ENCODE peak calls at places on chromosomes 11 and 22, in seven cellular contexts. One of them, this sample, is unnamed.

GRCh38 chr22:49702068-49702397 is 125.6 kb downstream of the BRD1 start:
- DNase-seq in H1: no peak
- DNase-seq in neuronal stem cell: no peak
- DNase-seq in trophoblast cell: no peak
- DNase-seq in H9: no peak
- DNase-seq in mesenchymal stem cell: no peak
- DNase-seq in IMR-90: no peak
- DNase-seq in this sample: no peak

GRCh38 chr11:66121453-66121852 is 51.4 kb downstream of the PACS1 start:
- DNase-seq in H9: no peak
- DNase-seq in mesenchymal stem cell: no peak
- DNase-seq in H1: no peak
- DNase-seq in IMR-90: no peak
- DNase-seq in neuronal stem cell: no peak
- DNase-seq in trophoblast cell: no peak
- DNase-seq in this sample: no peak

GRCh38 chr22:46867106-46867505 is 104.7 kb downstream of the TBC1D22A start:
- DNase-seq in mesenchymal stem cell: no peak
- DNase-seq in IMR-90: no peak
- DNase-seq in trophoblast cell: no peak
- DNase-seq in H1: no peak
- DNase-seq in H9: no peak
- DNase-seq in neuronal stem cell: no peak
- DNase-seq in this sample: no peak

GRCh38 chr11:65856689-65857499 is 1.1 kb downstream of the CFL1 start:
- DNase-seq in IMR-90: peak
- DNase-seq in mesenchymal stem cell: peak
- DNase-seq in neuronal stem cell: peak
- DNase-seq in trophoblast cell: peak
- DNase-seq in H9: peak
- DNase-seq in H1: no peak
- DNase-seq in this sample: peak

GRCh38 chr11:66489636-66490035 is 9.4 kb downstream of the DPP3 start:
- DNase-seq in trophoblast cell: no peak
- DNase-seq in H9: no peak
- DNase-seq in IMR-90: no peak
- DNase-seq in mesenchymal stem cell: no peak
- DNase-seq in H1: no peak
- DNase-seq in neuronal stem cell: no peak
- DNase-seq in this sample: no peak

GRCh38 chr11:116421529-116422185 is 351.1 kb downstream of the BUD13 start:
- DNase-seq in H1: no peak
- DNase-seq in mesenchymal stem cell: no peak
- DNase-seq in neuronal stem cell: no peak
- DNase-seq in trophoblast cell: no peak
- DNase-seq in IMR-90: no peak
- DNase-seq in H9: no peak
- DNase-seq in this sample: peak

GRCh38 chr22:36368359-36368983 is 19.3 kb downstream of the MYH9 start:
- DNase-seq in H1: peak
- DNase-seq in H9: peak
- DNase-seq in neuronal stem cell: peak
- DNase-seq in IMR-90: peak
- DNase-seq in mesenchymal stem cell: peak
- DNase-seq in trophoblast cell: peak
- DNase-seq in this sample: peak

GRCh38 chr22:25094579-25094978 is 105.1 kb upstream of the CRYBB3 start:
- DNase-seq in H9: no peak
- DNase-seq in trophoblast cell: no peak
- DNase-seq in H1: no peak
- DNase-seq in IMR-90: no peak
- DNase-seq in mesenchymal stem cell: no peak
- DNase-seq in neuronal stem cell: no peak
- DNase-seq in this sample: no peak

GRCh38 chr11:104799251-104799650 is 99.0 kb downstream of the CASP12 start:
- DNase-seq in H1: no peak
- DNase-seq in mesenchymal stem cell: no peak
- DNase-seq in IMR-90: no peak
- DNase-seq in trophoblast cell: no peak
- DNase-seq in neuronal stem cell: no peak
- DNase-seq in H9: no peak
- DNase-seq in this sample: no peak

GRCh38 chr11:65814131-65814959 is 19.4 kb upstream of the SNX32 start:
- DNase-seq in mesenchymal stem cell: no peak
- DNase-seq in IMR-90: peak
- DNase-seq in trophoblast cell: peak
- DNase-seq in H9: no peak
- DNase-seq in neuronal stem cell: no peak
- DNase-seq in H1: no peak
- DNase-seq in this sample: no peak

GRCh38 chr11:71209656-71210055 is 42.7 kb downstream of the SHANK2 start:
- DNase-seq in trophoblast cell: no peak
- DNase-seq in neuronal stem cell: no peak
- DNase-seq in H1: no peak
- DNase-seq in IMR-90: no peak
- DNase-seq in H9: no peak
- DNase-seq in mesenchymal stem cell: no peak
- DNase-seq in this sample: no peak

GRCh38 chr11:88194990-88195389 is 19.7 kb upstream of the RAB38 start:
- DNase-seq in neuronal stem cell: no peak
- DNase-seq in H1: no peak
- DNase-seq in IMR-90: no peak
- DNase-seq in H9: no peak
- DNase-seq in trophoblast cell: no peak
- DNase-seq in mesenchymal stem cell: no peak
- DNase-seq in this sample: no peak

GRCh38 chr11:64250406-64250874 is 890 bp upstream of the PLCB3 start:
- DNase-seq in mesenchymal stem cell: no peak
- DNase-seq in trophoblast cell: no peak
- DNase-seq in H9: no peak
- DNase-seq in IMR-90: no peak
- DNase-seq in H1: no peak
- DNase-seq in neuronal stem cell: no peak
- DNase-seq in this sample: no peak

GRCh38 chr11:119888119-119888518 is 159.1 kb upstream of the NECTIN1 start:
- DNase-seq in H1: no peak
- DNase-seq in H9: no peak
- DNase-seq in IMR-90: no peak
- DNase-seq in mesenchymal stem cell: no peak
- DNase-seq in trophoblast cell: no peak
- DNase-seq in neuronal stem cell: no peak
- DNase-seq in this sample: no peak

GRCh38 chr11:68040957-68041591 is 2.2 kb downstream of the TCIRG1 start:
- DNase-seq in neuronal stem cell: no peak
- DNase-seq in H9: no peak
- DNase-seq in mesenchymal stem cell: no peak
- DNase-seq in H1: no peak
- DNase-seq in trophoblast cell: no peak
- DNase-seq in IMR-90: no peak
- DNase-seq in this sample: no peak

GRCh38 chr11:65639623-65640482 is 2.0 kb downstream of the SIPA1 start:
- DNase-seq in H9: no peak
- DNase-seq in trophoblast cell: no peak
- DNase-seq in neuronal stem cell: no peak
- DNase-seq in mesenchymal stem cell: no peak
- DNase-seq in IMR-90: no peak
- DNase-seq in H1: no peak
- DNase-seq in this sample: no peak

GRCh38 chr22:30380011-30380410 is 7.2 kb downstream of the RNF215 start:
- DNase-seq in mesenchymal stem cell: no peak
- DNase-seq in IMR-90: no peak
- DNase-seq in trophoblast cell: no peak
- DNase-seq in H1: no peak
- DNase-seq in H9: no peak
- DNase-seq in neuronal stem cell: no peak
- DNase-seq in this sample: no peak

GRCh38 chr11:45662665-45663485 is 2.5 kb downstream of the CHST1 start:
- DNase-seq in trophoblast cell: no peak
- DNase-seq in neuronal stem cell: no peak
- DNase-seq in IMR-90: peak
- DNase-seq in H9: no peak
- DNase-seq in mesenchymal stem cell: peak
- DNase-seq in H1: no peak
- DNase-seq in this sample: peak

GRCh38 chr22:25448435-25449051 is 115.9 kb upstream of the GRK3 start:
- DNase-seq in trophoblast cell: no peak
- DNase-seq in mesenchymal stem cell: peak
- DNase-seq in H9: no peak
- DNase-seq in IMR-90: peak
- DNase-seq in neuronal stem cell: no peak
- DNase-seq in H1: no peak
- DNase-seq in this sample: no peak

GRCh38 chr22:43515902-43516301 is 104.1 kb downstream of the MPPED1 start:
- DNase-seq in trophoblast cell: no peak
- DNase-seq in neuronal stem cell: no peak
- DNase-seq in mesenchymal stem cell: no peak
- DNase-seq in H1: no peak
- DNase-seq in H9: peak
- DNase-seq in IMR-90: no peak
- DNase-seq in this sample: peak
- H3K4me2 ChIP-seq in trophoblast cell: no peak
- H3K4me2 ChIP-seq in neuronal stem cell: no peak
- H3K4me2 ChIP-seq in mesenchymal stem cell: no peak
- H3K4me2 ChIP-seq in H1: no peak
- H3K4me2 ChIP-seq in H9: no peak
- H3K4me2 ChIP-seq in IMR-90: no peak
- H3K4me2 ChIP-seq in this sample: no peak

DNA sequence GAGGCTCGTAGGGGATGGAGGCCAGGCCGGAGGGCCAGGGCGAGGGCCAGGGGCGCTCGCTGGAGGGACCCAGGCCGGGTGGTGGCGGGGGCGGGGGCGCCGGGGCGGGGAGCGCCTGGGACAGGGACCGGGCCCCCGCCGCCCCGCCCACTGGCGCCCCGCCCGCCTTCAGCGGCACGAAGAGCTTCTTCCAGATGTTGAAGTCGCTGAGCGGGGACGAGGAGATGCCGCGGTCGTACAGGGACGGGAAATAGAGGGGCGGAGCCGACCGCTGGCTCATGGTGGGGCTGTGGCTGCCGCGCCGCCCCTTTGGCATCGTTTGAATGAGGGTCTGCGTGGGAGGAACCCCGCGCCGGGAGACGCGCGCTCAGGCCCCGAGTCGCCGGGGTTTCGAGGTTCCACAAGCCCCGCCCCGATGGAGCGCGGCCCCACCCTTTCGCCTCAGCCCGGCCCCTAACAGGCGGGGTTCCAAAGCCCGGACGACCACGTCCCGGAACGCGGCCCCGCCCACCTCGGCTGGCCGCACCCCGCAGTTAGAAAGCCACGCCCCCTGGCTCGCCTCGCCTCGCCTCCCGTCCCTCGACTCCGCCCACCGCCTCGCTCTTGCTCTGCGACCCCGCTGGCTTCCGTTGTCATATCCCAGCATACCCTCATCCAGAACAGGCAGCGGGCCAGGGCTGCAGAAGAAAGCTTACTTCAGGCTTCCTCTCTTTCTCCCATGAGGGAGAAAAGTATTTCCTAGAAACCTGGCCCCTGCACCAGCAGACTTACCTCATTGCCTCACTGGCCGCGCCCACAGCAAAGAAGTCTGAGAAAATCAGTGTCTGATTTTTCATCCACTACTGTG is at the start of gene C11orf91:
- DNase-seq in IMR-90: peak
- DNase-seq in H1: peak
- DNase-seq in trophoblast cell: peak
- DNase-seq in H9: peak
- DNase-seq in neuronal stem cell: peak
- DNase-seq in mesenchymal stem cell: peak
- DNase-seq in this sample: peak
- H3K9ac ChIP-seq in IMR-90: peak
- H3K9ac ChIP-seq in H1: peak
- H3K9ac ChIP-seq in trophoblast cell: peak
- H3K9ac ChIP-seq in H9: no peak
- H3K9ac ChIP-seq in neuronal stem cell: peak
- H3K9ac ChIP-seq in mesenchymal stem cell: peak
- H3K9ac ChIP-seq in this sample: peak

DNA sequence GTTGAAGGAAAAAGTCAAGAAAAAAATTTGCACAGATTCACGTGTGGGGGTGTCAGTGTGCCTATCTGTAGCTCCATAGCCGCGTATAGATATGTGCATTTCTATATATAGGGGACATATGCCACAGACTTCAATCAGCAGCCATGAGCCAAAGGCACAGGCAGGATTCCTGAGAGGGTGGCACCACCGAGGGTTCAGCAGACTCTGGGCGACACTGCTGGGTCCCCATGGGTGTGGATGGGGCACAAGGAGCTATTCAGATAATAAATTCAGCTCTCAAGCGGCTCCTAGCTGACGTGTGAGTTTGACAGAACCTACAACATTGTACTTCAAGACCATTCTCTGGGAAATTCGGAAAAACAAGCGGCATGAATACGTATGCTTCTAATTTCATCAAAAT is 131.3 kb upstream of the OPCML start:
- DNase-seq in H9: peak
- DNase-seq in trophoblast cell: no peak
- DNase-seq in IMR-90: no peak
- DNase-seq in H1: no peak
- DNase-seq in neuronal stem cell: no peak
- DNase-seq in mesenchymal stem cell: no peak
- DNase-seq in this sample: no peak
- H2BK120ac ChIP-seq in H9: no peak
- H2BK120ac ChIP-seq in trophoblast cell: no peak
- H2BK120ac ChIP-seq in IMR-90: no peak
- H2BK120ac ChIP-seq in H1: no peak
- H2BK120ac ChIP-seq in neuronal stem cell: no peak
- H2BK120ac ChIP-seq in mesenchymal stem cell: no peak
- H2BK120ac ChIP-seq in this sample: no peak

GRCh38 chr22:34866081-34866480 is 199.9 kb upstream of the ISX start:
- DNase-seq in H9: no peak
- DNase-seq in H1: no peak
- DNase-seq in IMR-90: no peak
- DNase-seq in mesenchymal stem cell: no peak
- DNase-seq in trophoblast cell: no peak
- DNase-seq in neuronal stem cell: no peak
- DNase-seq in this sample: no peak

GRCh38 chr22:34861787-34862186 is 204.2 kb upstream of the ISX start:
- DNase-seq in neuronal stem cell: no peak
- DNase-seq in trophoblast cell: no peak
- DNase-seq in H9: no peak
- DNase-seq in H1: no peak
- DNase-seq in IMR-90: no peak
- DNase-seq in mesenchymal stem cell: no peak
- DNase-seq in this sample: no peak

GRCh38 chr22:34866501-34867171 is 199.3 kb upstream of the ISX start:
- DNase-seq in H9: no peak
- DNase-seq in IMR-90: no peak
- DNase-seq in neuronal stem cell: no peak
- DNase-seq in H1: no peak
- DNase-seq in trophoblast cell: no peak
- DNase-seq in mesenchymal stem cell: peak
- DNase-seq in this sample: no peak
- H3K4me2 ChIP-seq in H9: no peak
- H3K4me2 ChIP-seq in IMR-90: no peak
- H3K4me2 ChIP-seq in neuronal stem cell: no peak
- H3K4me2 ChIP-seq in H1: no peak
- H3K4me2 ChIP-seq in trophoblast cell: no peak
- H3K4me2 ChIP-seq in mesenchymal stem cell: no peak
- H3K4me2 ChIP-seq in this sample: no peak

GRCh38 chr11:35064114-35064800 is 74.7 kb upstream of the CD44 start:
- DNase-seq in H1: no peak
- DNase-seq in mesenchymal stem cell: no peak
- DNase-seq in trophoblast cell: no peak
- DNase-seq in H9: no peak
- DNase-seq in neuronal stem cell: no peak
- DNase-seq in IMR-90: peak
- DNase-seq in this sample: no peak
- H3K9ac ChIP-seq in H1: no peak
- H3K9ac ChIP-seq in mesenchymal stem cell: peak
- H3K9ac ChIP-seq in trophoblast cell: no peak
- H3K9ac ChIP-seq in H9: no peak
- H3K9ac ChIP-seq in neuronal stem cell: no peak
- H3K9ac ChIP-seq in IMR-90: no peak
- H3K9ac ChIP-seq in this sample: no peak